ENCODE peak calls at places on chromosomes 11 and 22, in four cellular contexts. One of them, this sample, is unnamed.

GRCh38 chr11:2814751-2815150 is 70.8 kb downstream of the CDKN1C start:
- DNase-seq in choroid plexus epithelial cell: no peak
- DNase-seq in left ventricle myocardium inferior: peak
- DNase-seq in endothelial cell of umbilical vein: no peak
- DNase-seq in this sample: no peak

GRCh38 chr22:42939941-42940653 is 74.9 kb downstream of the PACSIN2 start:
- DNase-seq in left ventricle myocardium inferior: no peak
- DNase-seq in choroid plexus epithelial cell: peak
- DNase-seq in endothelial cell of umbilical vein: peak
- DNase-seq in this sample: peak

GRCh38 chr22:36201630-36202312 is at the start of gene APOL4:
- DNase-seq in choroid plexus epithelial cell: no peak
- DNase-seq in endothelial cell of umbilical vein: no peak
- DNase-seq in left ventricle myocardium inferior: peak
- DNase-seq in this sample: peak

GRCh38 chr11:6319879-6320410 is 356 bp downstream of the CAVIN3 start:
- DNase-seq in left ventricle myocardium inferior: peak
- DNase-seq in choroid plexus epithelial cell: peak
- DNase-seq in endothelial cell of umbilical vein: peak
- DNase-seq in this sample: peak

GRCh38 chr22:44811141-44811540 is 58.8 kb downstream of the ARHGAP8 start:
- DNase-seq in left ventricle myocardium inferior: peak
- DNase-seq in endothelial cell of umbilical vein: no peak
- DNase-seq in choroid plexus epithelial cell: no peak
- DNase-seq in this sample: no peak

GRCh38 chr11:83583953-83584352 is 297.8 kb upstream of the CCDC90B start:
- DNase-seq in left ventricle myocardium inferior: no peak
- DNase-seq in endothelial cell of umbilical vein: no peak
- DNase-seq in choroid plexus epithelial cell: peak
- DNase-seq in this sample: no peak

GRCh38 chr11:128568166-128568778 is 19.1 kb downstream of the ETS1 start:
- DNase-seq in left ventricle myocardium inferior: peak
- DNase-seq in choroid plexus epithelial cell: no peak
- DNase-seq in endothelial cell of umbilical vein: no peak
- DNase-seq in this sample: peak

GRCh38 chr11:14308114-14308896 is 50.7 kb downstream of the RRAS2 start:
- DNase-seq in choroid plexus epithelial cell: peak
- DNase-seq in endothelial cell of umbilical vein: peak
- DNase-seq in left ventricle myocardium inferior: no peak
- DNase-seq in this sample: peak

GRCh38 chr11:131688056-131688693 is 317.8 kb downstream of the NTM start:
- DNase-seq in endothelial cell of umbilical vein: peak
- DNase-seq in choroid plexus epithelial cell: peak
- DNase-seq in left ventricle myocardium inferior: peak
- DNase-seq in this sample: peak

GRCh38 chr11:324131-324530 is 3.5 kb upstream of the IFITM3 start:
- DNase-seq in left ventricle myocardium inferior: no peak
- DNase-seq in choroid plexus epithelial cell: no peak
- DNase-seq in endothelial cell of umbilical vein: no peak
- DNase-seq in this sample: no peak

GRCh38 chr22:39434243-39434653 is 22.6 kb upstream of the MGAT3 start:
- DNase-seq in left ventricle myocardium inferior: peak
- DNase-seq in choroid plexus epithelial cell: no peak
- DNase-seq in endothelial cell of umbilical vein: no peak
- DNase-seq in this sample: no peak

GRCh38 chr11:17354070-17354924 is 2.7 kb downstream of the NCR3LG1 start:
- DNase-seq in choroid plexus epithelial cell: peak
- DNase-seq in left ventricle myocardium inferior: no peak
- DNase-seq in endothelial cell of umbilical vein: peak
- DNase-seq in this sample: peak

GRCh38 chr22:30248484-30248883 is 1.9 kb upstream of the LIF start:
- DNase-seq in endothelial cell of umbilical vein: no peak
- DNase-seq in choroid plexus epithelial cell: no peak
- DNase-seq in left ventricle myocardium inferior: no peak
- DNase-seq in this sample: no peak